ENCODE peak calls at places on chromosomes 6 and 20, in four cellular contexts. T is HepG2, C is K562, P is GM12878. B is an unnamed sample.

GRCh38 chr6:53961679-53962370 is 149.4 kb upstream of the MLIP start:
- DNase-seq in T (no peak), C (no peak), P (no peak), B (peak; percentile 43)

GRCh38 chr6:99312354-99312753 is 37.1 kb downstream of the FAXC start:
- DNase-seq in T (no peak), C (no peak), P (no peak), B (no peak)

GRCh38 chr6:116467096-116467495 is 5.9 kb downstream of the CALHM6 start:
- DNase-seq in T (no peak), C (no peak), P (no peak), B (no peak)

GRCh38 chr6:47349931-47350330 is 40.2 kb upstream of the TNFRSF21 start:
- DNase-seq in T (no peak), C (no peak), P (no peak), B (no peak)

GRCh38 chr6:39496951-39497350 is 174.4 kb upstream of the KCNK16 start:
- DNase-seq in T (no peak), C (no peak), P (no peak), B (no peak)

GRCh38 chr6:138297761-138298298 is 79.5 kb upstream of the PBOV1 start:
- DNase-seq in T (peak; percentile 65), C (no peak), P (no peak), B (no peak)

GRCh38 chr6:20021795-20022194 is 184.6 kb downstream of the ID4 start:
- DNase-seq in T (no peak), C (no peak), P (no peak), B (no peak)

GRCh38 chr6:548517-548916 is 108.4 kb downstream of the HUS1B start:
- DNase-seq in T (no peak), C (no peak), P (no peak), B (no peak)

GRCh38 chr6:157841211-157841840 is 18.3 kb downstream of the SNX9 start:
- DNase-seq in T (no peak), C (peak; percentile 50), P (peak; percentile 73), B (no peak)

GRCh38 chr6:112199001-112199403 is 55.4 kb downstream of the LAMA4 start:
- DNase-seq in T (no peak), C (no peak), P (no peak), B (no peak)

GRCh38 chr6:163841326-163841725 is 426.8 kb downstream of the QKI start:
- DNase-seq in T (no peak), C (no peak), P (no peak), B (no peak)

GRCh38 chr20:32155017-32155965 is 45.8 kb downstream of the TM9SF4 start:
- DNase-seq in T (peak; percentile 67), C (no peak), P (peak; percentile 20), B (peak; percentile 70)

GRCh38 chr6:28543671-28544131 is 18.0 kb downstream of the GPX5 start:
- DNase-seq in T (no peak), C (no peak), P (no peak), B (peak; percentile 44)

GRCh38 chr20:15045246-15045645 is 707.8 kb upstream of the FLRT3 start:
- DNase-seq in T (no peak), C (no peak), P (no peak), B (no peak)

GRCh38 chr6:29813809-29814208 is 13.8 kb upstream of the HLA-G start:
- DNase-seq in T (peak; percentile 17), C (peak; percentile 44), P (no peak), B (no peak)

GRCh38 chr20:49138431-49138830 is 49.7 kb downstream of the STAU1 start:
- DNase-seq in T (no peak), C (no peak), P (no peak), B (no peak)

GRCh38 chr6:28212510-28213212 is 12.4 kb upstream of the ZSCAN9 start:
- DNase-seq in T (peak; percentile 79), C (peak; percentile 81), P (peak; percentile 77), B (peak; percentile 89)

GRCh38 chr20:16580127-16580526 is 6.9 kb upstream of the KIF16B start:
- DNase-seq in T (no peak), C (no peak), P (no peak), B (no peak)

GRCh38 chr20:35972445-35972844 is 4.1 kb downstream of the CNBD2 start:
- DNase-seq in T (no peak), C (no peak), P (no peak), B (no peak)

GRCh38 chr20:10508060-10508459 is 73.0 kb downstream of the SLX4IP start:
- DNase-seq in T (no peak), C (no peak), P (no peak), B (no peak)

DNA sequence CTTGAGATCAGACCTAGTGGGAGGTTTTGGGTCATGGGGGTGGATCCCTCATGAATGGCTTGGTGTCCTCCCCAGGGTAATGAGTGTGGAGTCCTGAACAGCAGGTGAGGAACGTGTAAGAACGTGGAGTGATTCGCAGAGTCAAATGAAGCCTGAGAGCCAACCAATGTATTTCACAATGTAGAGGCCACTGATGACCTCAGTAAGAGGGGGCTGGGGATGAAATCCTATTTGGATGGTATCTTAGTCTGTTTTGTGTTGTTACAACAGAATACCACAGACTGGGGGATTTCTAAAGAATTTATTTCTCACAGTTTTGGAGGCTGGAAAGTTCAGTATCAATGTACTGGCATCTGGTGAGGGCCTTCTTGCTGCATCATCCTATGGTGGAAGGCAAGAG is 47.4 kb upstream of the HIVEP1 start:
- DNase-seq in T (no peak), C (no peak), P (no peak), B (no peak)
- TF ChIP-seq SP1 in T (no peak), C (no peak), P (no peak), B (no peak)

DNA sequence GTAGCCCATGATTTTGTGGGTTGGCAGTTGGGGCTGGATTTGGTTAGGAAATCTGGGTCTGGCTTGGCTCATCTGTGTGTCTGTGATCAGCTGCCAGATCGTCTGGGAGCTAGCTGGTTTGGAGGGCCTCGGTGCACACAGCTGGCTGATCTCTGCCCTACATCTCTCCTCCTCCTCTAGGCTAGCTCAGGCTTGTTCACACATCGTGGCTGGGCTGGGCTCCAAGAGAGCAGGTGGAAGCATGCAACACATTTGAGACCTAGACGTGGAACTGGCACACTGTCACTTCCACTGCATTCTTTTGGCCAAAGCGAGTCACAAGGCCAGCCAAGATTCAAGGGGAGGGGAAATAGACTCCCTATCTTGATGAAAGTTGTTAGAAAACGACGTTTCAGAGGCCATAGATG is 15.9 kb downstream of the NDUFAF5 start:
- DNase-seq in T (peak; percentile 89), C (no peak), P (no peak), B (no peak)
- TF ChIP-seq ESRRA in T (peak; percentile 25), C (no peak), P (no peak), B (no peak)

GRCh38 chr20:51624157-51624731 is 81.7 kb upstream of the NFATC2 start:
- DNase-seq in T (peak; percentile 59), C (peak; percentile 80), P (no peak), B (peak; percentile 84)
- TF ChIP-seq CREM in T (no peak), C (peak; percentile 8), P (no peak), B (no peak)

DNA sequence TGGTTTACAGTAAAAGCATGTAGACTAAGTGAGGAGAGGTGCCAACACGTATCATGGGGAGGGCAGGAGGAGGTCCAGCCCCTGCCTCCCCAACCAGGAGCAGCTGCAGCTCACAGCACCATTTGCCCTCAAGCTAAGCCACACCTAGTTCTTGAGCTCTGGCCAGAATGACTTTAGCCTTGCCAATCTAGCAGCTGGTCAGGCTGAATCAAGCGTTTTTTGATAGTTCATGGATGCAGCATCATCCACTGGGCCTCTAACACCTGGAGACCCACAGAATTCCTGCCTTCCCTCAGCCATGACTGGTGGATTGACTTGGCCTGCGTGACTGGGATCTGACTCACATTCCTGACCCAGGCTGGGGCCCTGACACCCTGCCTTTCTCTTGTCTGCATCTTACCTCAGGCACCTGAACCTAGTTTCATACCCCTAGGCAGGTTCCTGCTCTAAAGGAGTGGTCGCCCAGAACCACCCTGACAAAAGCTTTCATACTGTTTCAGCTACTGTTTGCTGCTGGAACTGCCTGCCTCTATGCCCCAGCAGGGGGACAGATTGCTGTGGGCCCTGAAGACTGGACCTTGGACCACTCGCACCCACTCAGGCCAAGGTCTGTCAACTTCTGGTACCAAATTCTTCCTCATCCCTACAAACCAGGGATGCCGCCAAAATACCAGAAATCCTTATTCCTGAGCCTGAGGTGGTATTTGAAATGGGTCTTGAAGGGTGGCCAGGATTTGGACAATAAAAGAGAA is 122.3 kb downstream of the QRSL1 start:
- DNase-seq in T (no peak), C (no peak), P (no peak), B (no peak)
- TF ChIP-seq SP1 in T (no peak), C (no peak), P (no peak), B (no peak)

DNA sequence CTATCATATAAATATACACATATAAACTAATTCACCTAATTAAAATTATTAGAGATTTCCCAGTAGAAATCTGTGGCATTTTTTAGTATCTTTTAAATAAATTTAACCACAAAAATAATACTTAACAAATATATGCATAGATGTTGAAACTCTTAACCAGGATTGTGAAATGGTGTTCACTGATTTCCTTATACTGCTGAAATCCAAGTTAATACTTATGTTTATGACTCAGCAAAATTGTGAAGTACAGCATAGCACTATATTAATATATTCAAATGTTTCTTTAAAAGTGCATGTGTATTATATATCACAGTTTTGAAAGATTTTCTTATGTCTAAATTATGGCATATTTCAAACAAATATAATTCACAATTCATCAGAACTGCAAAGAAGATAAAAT is 328.2 kb upstream of the MANEA start:
- DNase-seq in T (no peak), C (no peak), P (no peak), B (no peak)
- TF ChIP-seq ESRRA in T (no peak), C (no peak), P (no peak), B (no peak)